ENCODE peak calls at places on chromosomes 3 and 15, in four cellular contexts. P, T, I and U are unnamed samples.
A peak's percentile ranks its signal among the peaks of the same experiment; 100 is the strongest.

GRCh38 chr3:105470851-105471250 is 104.1 kb downstream of the ALCAM start:
- DNase-seq in P (no peak), T (no peak), I (no peak), U (no peak)

GRCh38 chr15:25248583-25249235 is 190.1 kb downstream of the UBE3A start:
- DNase-seq in P (peak; percentile 8), T (no peak), I (no peak), U (peak; percentile 2)

GRCh38 chr15:79016527-79017170 is 71.8 kb upstream of the CTSH start:
- DNase-seq in P (no peak), T (no peak), I (no peak), U (no peak)

GRCh38 chr3:112056451-112056929 is 22.0 kb downstream of the TMPRSS7 start:
- DNase-seq in P (no peak), T (peak; percentile 46), I (no peak), U (no peak)

GRCh38 chr15:20348291-20348899 is 193.2 kb downstream of the GOLGA6L6 start:
- DNase-seq in P (no peak), T (no peak), I (no peak), U (no peak)

GRCh38 chr3:73685061-73685460 is 60.3 kb upstream of the PDZRN3 start:
- DNase-seq in P (no peak), T (no peak), I (no peak), U (no peak)

GRCh38 chr3:195910499-195910845 is 2.1 kb upstream of the TNK2 start:
- DNase-seq in P (no peak), T (no peak), I (no peak), U (no peak)

GRCh38 chr3:64138046-64138445 is 87.2 kb downstream of the PRICKLE2 start:
- DNase-seq in P (no peak), T (no peak), I (no peak), U (no peak)

GRCh38 chr15:92696096-92696495 is 40.5 kb upstream of the FAM174B start:
- DNase-seq in P (no peak), T (no peak), I (no peak), U (no peak)

GRCh38 chr15:85494035-85494793 is 113.8 kb downstream of the AKAP13 start:
- DNase-seq in P (no peak), T (peak; percentile 91), I (peak; percentile 48), U (no peak)

GRCh38 chr3:52792961-52793695 is 1.5 kb upstream of the ITIH3 start:
- DNase-seq in P (no peak), T (no peak), I (no peak), U (no peak)

GRCh38 chr15:61227269-61228024 is 1.7 kb downstream of the RORA start:
- DNase-seq in P (no peak), T (peak; percentile 40), I (no peak), U (peak; percentile 73)

GRCh38 chr3:161222662-161223061 is 1.6 kb downstream of the NMD3 start:
- DNase-seq in P (no peak), T (peak; percentile 46), I (no peak), U (no peak)

GRCh38 chr3:37855363-37855970 is 6.2 kb upstream of the CTDSPL start:
- DNase-seq in P (peak; percentile 89), T (peak; percentile 80), I (no peak), U (peak; percentile 92)

GRCh38 chr15:58165661-58166060 is 27.5 kb downstream of the AQP9 start:
- DNase-seq in P (peak; percentile 52), T (peak; percentile 68), I (no peak), U (no peak)

GRCh38 chr15:68400066-68400456 is 31.9 kb downstream of the ITGA11 start:
- DNase-seq in P (no peak), T (no peak), I (no peak), U (no peak)

GRCh38 chr15:42385980-42386695 is 26.8 kb downstream of the CAPN3 start:
- DNase-seq in P (no peak), T (no peak), I (no peak), U (no peak)

GRCh38 chr15:42384597-42384996 is 25.3 kb downstream of the CAPN3 start:
- DNase-seq in P (no peak), T (no peak), I (no peak), U (no peak)

GRCh38 chr15:42387603-42388002 is 28.3 kb downstream of the CAPN3 start:
- DNase-seq in P (no peak), T (no peak), I (no peak), U (no peak)

DNA sequence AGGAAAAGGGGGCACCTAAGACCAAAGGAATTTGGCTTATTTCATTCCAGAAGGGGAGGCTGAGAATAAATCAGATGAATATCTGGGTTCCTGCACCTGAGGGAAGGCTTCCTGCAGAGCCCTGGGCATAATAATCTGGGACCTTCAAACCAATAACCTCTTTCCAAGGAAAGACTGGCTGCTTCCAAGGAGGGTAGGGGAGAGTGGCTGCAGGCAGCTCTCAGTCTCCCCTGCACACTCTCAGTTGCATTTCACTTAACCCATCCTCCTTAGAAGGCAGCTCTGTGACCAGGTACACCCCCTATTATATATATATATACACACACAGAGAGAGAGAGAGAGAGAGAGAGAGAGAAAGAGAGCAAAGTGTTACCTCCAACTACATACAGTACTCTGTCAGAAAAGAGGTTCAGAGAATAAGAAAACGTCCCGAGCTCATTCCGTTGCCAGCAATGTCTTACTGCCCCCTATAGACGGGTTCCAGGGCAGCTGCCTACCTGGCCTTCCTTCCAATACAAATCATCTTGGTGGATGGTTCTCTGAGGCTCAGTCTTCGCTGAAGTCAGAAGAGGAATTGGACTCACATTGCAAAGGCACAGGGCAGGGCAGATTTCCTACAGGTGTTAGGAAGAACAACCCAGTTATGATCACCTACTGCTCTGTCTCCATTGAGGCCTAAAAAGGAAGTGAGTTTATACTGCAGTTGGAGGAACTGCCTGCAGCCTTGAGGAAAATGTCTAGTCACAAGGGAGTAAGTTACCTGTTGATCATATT is 26.1 kb downstream of the CAPN3 start:
- DNase-seq in P (no peak), T (peak; percentile 75), I (no peak), U (peak; percentile 62)
- TF ChIP-seq CTCF in P (peak; percentile 69), T (peak; percentile 95), I (peak; percentile 74), U (peak; percentile 44)

GRCh38 chr3:49750056-49750455 is 26.3 kb upstream of the GMPPB start:
- DNase-seq in P (no peak), T (no peak), I (no peak), U (no peak)

GRCh38 chr3:49740427-49740826 is 16.7 kb upstream of the GMPPB start:
- DNase-seq in P (no peak), T (no peak), I (no peak), U (no peak)

GRCh38 chr3:49751501-49751900 is 27.8 kb upstream of the GMPPB start:
- DNase-seq in P (no peak), T (no peak), I (no peak), U (no peak)

GRCh38 chr3:49747792-49748480 is 24.2 kb upstream of the GMPPB start:
- DNase-seq in P (no peak), T (peak; percentile 85), I (no peak), U (no peak)

DNA sequence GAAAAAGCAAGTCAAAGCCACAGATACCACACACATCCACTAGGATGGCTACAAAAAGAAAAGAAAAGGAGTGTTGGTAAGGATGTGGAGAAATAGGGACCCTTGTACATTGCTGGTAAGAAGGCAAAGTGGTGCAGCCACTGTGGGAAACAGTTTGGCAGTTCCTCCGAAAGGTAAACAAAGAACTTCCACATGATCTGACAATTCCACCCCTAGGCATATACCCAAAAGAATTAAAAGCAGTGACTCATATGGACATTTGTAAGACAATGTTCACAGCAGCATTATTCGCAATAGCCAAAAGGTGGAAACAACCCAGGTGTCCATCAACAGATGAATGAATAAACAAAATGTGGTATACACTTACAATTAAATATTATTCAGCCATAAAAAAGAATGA is 22.2 kb upstream of the GMPPB start:
- DNase-seq in P (no peak), T (peak; percentile 51), I (no peak), U (no peak)
- TF ChIP-seq CTCF in P (no peak), T (no peak), I (no peak), U (no peak)

DNA sequence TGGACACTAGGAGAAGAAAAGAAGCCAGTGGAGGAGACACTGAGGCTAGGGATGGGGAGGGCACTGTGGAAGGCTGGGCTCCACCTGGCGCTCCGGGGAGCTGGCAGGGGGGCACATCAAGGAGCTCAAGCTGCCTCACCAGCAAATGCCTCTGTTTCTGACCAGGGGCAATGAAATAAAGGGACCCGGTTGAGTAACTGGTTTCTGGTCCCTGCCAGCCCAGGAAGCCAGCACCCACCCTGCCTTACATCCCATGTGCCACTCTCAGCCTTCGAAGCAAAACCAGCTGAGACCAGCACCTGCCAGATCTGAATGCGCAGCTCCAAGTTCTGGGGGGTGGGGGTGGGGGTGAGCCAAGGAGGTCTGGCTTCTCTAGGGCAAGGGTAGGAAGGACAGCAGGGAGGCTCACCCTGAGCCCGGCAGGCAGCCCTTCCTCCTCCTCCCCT is 359 bp upstream of the PAK6 start:
- DNase-seq in P (no peak), T (no peak), I (no peak), U (no peak)
- TF ChIP-seq CTCF in P (no peak), T (no peak), I (no peak), U (no peak)

DNA sequence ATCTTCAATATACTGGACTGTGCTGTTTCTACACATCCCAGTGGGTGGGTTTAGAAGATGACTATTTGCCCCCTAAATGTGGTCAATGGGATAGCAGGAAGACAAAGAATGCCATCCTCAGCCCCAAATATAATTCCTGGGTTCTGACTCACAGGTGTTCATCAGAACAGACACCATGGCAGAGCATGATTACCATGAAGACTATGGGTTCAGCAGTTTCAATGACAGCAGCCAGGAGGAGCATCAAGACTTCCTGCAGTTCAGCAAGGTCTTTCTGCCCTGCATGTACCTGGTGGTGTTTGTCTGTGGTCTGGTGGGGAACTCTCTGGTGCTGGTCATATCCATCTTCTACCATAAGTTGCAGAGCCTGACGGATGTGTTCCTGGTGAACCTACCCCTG is 3.0 kb downstream of the CXCR6 start:
- DNase-seq in P (no peak), T (no peak), I (no peak), U (no peak)
- TF ChIP-seq CTCF in P (no peak), T (no peak), I (no peak), U (no peak)

GRCh38 chr3:194886836-194887235 is 201.2 kb downstream of the FAM43A start:
- DNase-seq in P (no peak), T (no peak), I (no peak), U (no peak)

GRCh38 chr3:194888916-194889315 is 203.2 kb downstream of the FAM43A start:
- DNase-seq in P (no peak), T (no peak), I (no peak), U (no peak)

GRCh38 chr3:194880940-194881925 is 195.6 kb downstream of the FAM43A start:
- DNase-seq in P (no peak), T (no peak), I (no peak), U (no peak)

GRCh38 chr3:194885766-194886165 is 200.1 kb downstream of the FAM43A start:
- DNase-seq in P (no peak), T (no peak), I (no peak), U (no peak)

GRCh38 chr3:194884649-194885315 is 199.1 kb downstream of the FAM43A start:
- DNase-seq in P (peak; percentile 36), T (peak; percentile 72), I (no peak), U (no peak)
- TF ChIP-seq CTCF in P (no peak), T (no peak), I (no peak), U (no peak)

GRCh38 chr15:48603123-48603500 is 42.4 kb downstream of the FBN1 start:
- DNase-seq in P (no peak), T (peak; percentile 47), I (no peak), U (no peak)
- TF ChIP-seq CTCF in P (no peak), T (no peak), I (no peak), U (no peak)

GRCh38 chr3:10703875-10704274 is 112.2 kb upstream of the SLC6A11 start:
- DNase-seq in P (no peak), T (peak; percentile 16), I (no peak), U (peak; percentile 56)

GRCh38 chr3:10709110-10709781 is 106.8 kb upstream of the SLC6A11 start:
- DNase-seq in P (no peak), T (no peak), I (no peak), U (no peak)

GRCh38 chr3:10707089-10707983 is 108.7 kb upstream of the SLC6A11 start:
- DNase-seq in P (no peak), T (no peak), I (no peak), U (peak; percentile 57)

GRCh38 chr3:10707984-10708868 is 107.8 kb upstream of the SLC6A11 start:
- DNase-seq in P (no peak), T (no peak), I (no peak), U (peak; percentile 33)

GRCh38 chr3:10706156-10707088 is 109.6 kb upstream of the SLC6A11 start:
- DNase-seq in P (no peak), T (no peak), I (no peak), U (no peak)
- TF ChIP-seq CTCF in P (no peak), T (no peak), I (no peak), U (no peak)